ENCODE peak calls at places on chromosomes 7 and 10, in five cellular contexts. O is pancreas, D is A549, A is GM10248, K is fibroblast of mammary gland. S is an unnamed sample.

GRCh38 chr7:80288175-80289122 is 153.8 kb downstream of the GNAI1 start:
- DNase-seq in O (no peak), D (no peak), A (no peak), K (peak; percentile 68), S (no peak)

GRCh38 chr7:33900501-33900900 is 4.8 kb upstream of the BMPER start:
- DNase-seq in O (no peak), D (no peak), A (no peak), K (peak; percentile 42), S (no peak)

GRCh38 chr10:61765176-61766087 is 102.7 kb downstream of the CABCOCO1 start:
- DNase-seq in O (no peak), D (no peak), A (no peak), K (no peak), S (no peak)

GRCh38 chr7:24979470-24979862 is 512 bp downstream of the OSBPL3 start:
- DNase-seq in O (peak; percentile 67), D (peak; percentile 63), A (peak; percentile 75), K (peak; percentile 63), S (peak; percentile 81)

GRCh38 chr10:114470956-114471905 is 66.9 kb upstream of the AFAP1L2 start:
- DNase-seq in O (peak; percentile 63), D (peak; percentile 58), A (peak; percentile 71), K (peak; percentile 75), S (peak; percentile 74)

GRCh38 chr7:144834516-144835165 is 1.2 kb downstream of the TPK1 start:
- DNase-seq in O (peak; percentile 51), D (no peak), A (peak; percentile 60), K (peak; percentile 41), S (peak; percentile 61)

GRCh38 chr7:131723926-131724325 is 167.5 kb upstream of the PODXL start:
- DNase-seq in O (no peak), D (peak; percentile 15), A (no peak), K (peak; percentile 2), S (no peak)

GRCh38 chr7:47327698-47328391 is 254.1 kb downstream of the TNS3 start:
- DNase-seq in O (peak; percentile 59), D (no peak), A (no peak), K (peak; percentile 75), S (no peak)

GRCh38 chr7:5036446-5036845 is 9.2 kb upstream of the RBAK start:
- DNase-seq in O (no peak), D (no peak), A (no peak), K (no peak), S (no peak)

GRCh38 chr7:94161476-94161875 is 157.3 kb upstream of the BET1 start:
- DNase-seq in O (no peak), D (no peak), A (no peak), K (no peak), S (no peak)

GRCh38 chr10:75015440-75015839 is 96.0 kb upstream of the SAMD8 start:
- DNase-seq in O (no peak), D (no peak), A (no peak), K (no peak), S (no peak)

GRCh38 chr10:36765777-36766176 is 359.6 kb upstream of the ANKRD30A start:
- DNase-seq in O (no peak), D (no peak), A (no peak), K (peak; percentile 17), S (no peak)

GRCh38 chr7:12785473-12785872 is 98.0 kb downstream of the ARL4A start:
- DNase-seq in O (no peak), D (no peak), A (no peak), K (no peak), S (no peak)

GRCh38 chr7:5035276-5035675 is 10.4 kb upstream of the RBAK start:
- DNase-seq in O (no peak), D (no peak), A (no peak), K (no peak), S (no peak)

GRCh38 chr10:18298256-18298655 is 158.0 kb downstream of the CACNB2 start:
- DNase-seq in O (no peak), D (no peak), A (no peak), K (no peak), S (no peak)

GRCh38 chr7:70052691-70053090 is 454.4 kb downstream of the AUTS2 start:
- DNase-seq in O (no peak), D (no peak), A (no peak), K (peak; percentile 33), S (no peak)

GRCh38 chr7:150362989-150363769 is 5.4 kb upstream of the REPIN1 start:
- DNase-seq in O (no peak), D (no peak), A (no peak), K (no peak), S (no peak)

GRCh38 chr10:14056545-14057332 is 274.0 kb downstream of the FRMD4A start:
- DNase-seq in O (no peak), D (no peak), A (no peak), K (peak; percentile 84), S (no peak)

GRCh38 chr10:73248259-73248724 is 1.2 kb upstream of the DNAJC9 start:
- DNase-seq in O (no peak), D (no peak), A (no peak), K (peak; percentile 41), S (no peak)

GRCh38 chr7:100400656-100401055 is 27.4 kb downstream of the PILRA start:
- DNase-seq in O (no peak), D (no peak), A (no peak), K (no peak), S (no peak)

GRCh38 chr7:35492451-35493175 is 202.3 kb downstream of the HERPUD2 start:
- DNase-seq in O (no peak), D (no peak), A (no peak), K (no peak), S (no peak)

GRCh38 chr10:1377756-1378397 is 321.7 kb downstream of the WDR37 start:
- DNase-seq in O (no peak), D (no peak), A (no peak), K (no peak), S (no peak)

GRCh38 chr10:1380075-1380793 is 324.0 kb downstream of the WDR37 start:
- DNase-seq in O (no peak), D (no peak), A (no peak), K (no peak), S (no peak)

GRCh38 chr10:1378473-1378872 is 322.3 kb downstream of the WDR37 start:
- DNase-seq in O (no peak), D (no peak), A (no peak), K (no peak), S (no peak)

GRCh38 chr10:1381339-1381738 is 325.2 kb downstream of the WDR37 start:
- DNase-seq in O (no peak), D (no peak), A (no peak), K (no peak), S (no peak)

DNA sequence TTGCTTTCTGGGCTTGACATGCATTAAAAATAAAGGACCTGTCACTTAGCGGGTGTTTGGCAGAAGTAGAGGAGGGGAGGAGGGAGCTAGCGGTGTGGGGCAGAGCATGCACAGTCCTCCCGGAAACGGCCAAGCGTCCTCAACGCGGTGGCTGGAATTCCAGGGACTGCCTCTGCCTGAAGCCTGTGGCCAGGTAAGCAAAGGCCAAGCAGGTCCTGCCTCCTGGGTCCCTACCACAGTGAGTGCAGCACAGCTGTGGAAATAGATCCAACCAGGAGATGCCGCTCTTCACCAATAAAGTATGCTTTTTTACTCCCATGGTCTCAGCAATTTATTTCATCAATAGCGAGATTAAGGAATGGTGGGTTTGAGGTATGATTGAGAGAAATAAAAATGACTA is 323.4 kb downstream of the WDR37 start:
- DNase-seq in O (no peak), D (no peak), A (no peak), K (no peak), S (no peak)
- TF ChIP-seq CTCF in O (no peak), D (no peak), A (no peak), K (no peak), S (no peak)

DNA sequence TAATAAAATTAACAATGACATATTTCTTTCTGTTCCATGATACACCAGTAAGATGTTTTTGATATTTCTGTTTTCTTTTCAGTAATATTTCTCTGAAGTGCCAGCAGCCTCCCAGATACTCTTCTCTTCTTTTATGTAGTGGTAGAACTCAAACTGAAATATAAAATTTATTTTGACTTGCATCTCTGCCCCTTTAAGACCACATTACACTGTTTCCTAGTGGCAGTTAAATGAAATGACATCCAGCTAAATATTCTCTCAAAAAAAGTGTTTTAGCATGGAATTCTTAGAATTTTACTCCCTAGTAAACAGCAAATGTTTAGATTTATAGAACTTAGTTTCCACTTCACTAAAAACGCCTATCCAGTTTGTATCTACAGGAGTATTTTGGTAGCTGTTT is 237.2 kb upstream of the MTPN start:
- DNase-seq in O (no peak), D (no peak), A (no peak), K (no peak), S (no peak)
- TF ChIP-seq CTCF in O (no peak), D (no peak), A (no peak), K (no peak), S (no peak)

DNA sequence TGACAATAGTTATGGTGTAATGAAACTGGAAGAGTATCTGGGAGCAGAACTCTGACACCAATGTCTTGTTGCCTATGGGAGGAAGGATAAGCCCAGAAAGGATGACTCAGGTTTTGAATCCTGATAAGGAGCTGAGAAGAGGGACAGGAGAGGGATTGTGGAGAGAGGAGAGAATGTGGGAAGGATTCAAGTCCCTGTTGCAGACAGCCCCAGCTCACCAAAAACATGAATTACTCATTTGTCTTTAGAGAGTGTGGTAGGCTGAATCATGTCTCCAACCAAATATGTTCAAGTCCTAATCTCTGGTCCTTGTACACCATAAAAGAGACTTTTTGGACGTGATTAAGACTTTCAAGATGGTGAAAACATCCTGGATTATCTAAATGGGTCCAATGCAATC is 206.9 kb upstream of the PHYHIPL start:
- DNase-seq in O (no peak), D (no peak), A (no peak), K (peak; percentile 26), S (no peak)
- TF ChIP-seq CTCF in O (no peak), D (no peak), A (no peak), K (no peak), S (no peak)

DNA sequence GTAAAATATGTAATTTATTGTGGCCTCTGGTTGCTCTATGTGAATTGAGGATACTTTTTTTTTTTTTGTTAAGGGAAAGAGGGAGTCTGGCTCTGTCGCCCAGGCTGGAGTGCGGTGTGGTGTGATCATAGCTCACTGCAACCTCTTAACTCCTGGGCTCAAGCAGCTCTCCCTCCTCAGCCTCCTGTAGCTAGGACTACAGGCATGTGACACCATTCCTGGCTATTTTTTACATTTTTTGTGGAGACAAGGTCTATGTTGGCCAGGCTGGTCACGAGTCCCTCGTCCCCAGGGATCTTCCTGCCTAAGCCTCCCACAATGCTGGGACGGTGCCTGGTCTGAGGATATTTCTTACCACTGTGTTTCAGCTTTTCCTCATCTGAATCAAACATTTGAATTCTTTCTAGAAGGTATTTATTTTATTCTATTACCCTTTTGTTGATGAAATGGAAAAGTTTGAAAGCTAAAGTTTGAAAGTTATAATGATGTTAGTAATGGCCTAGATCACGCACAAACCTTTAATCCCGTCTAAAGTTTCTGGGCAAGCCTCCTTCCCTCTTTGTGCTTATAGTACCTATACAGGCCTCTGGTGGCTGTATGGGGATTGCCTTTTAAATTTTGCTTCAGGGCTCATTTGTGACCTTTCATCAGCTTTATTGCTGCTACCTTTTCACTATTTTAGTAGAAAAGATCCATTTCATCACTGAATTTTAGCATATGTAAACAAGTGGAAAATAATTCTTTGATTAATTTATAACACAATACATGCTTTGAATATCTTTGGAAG is 2.0 kb downstream of the IFRD1 start:
- DNase-seq in O (peak; percentile 35), D (peak; percentile 21), A (peak; percentile 28), K (peak; percentile 67), S (peak; percentile 34)
- TF ChIP-seq CTCF in O (no peak), D (no peak), A (no peak), K (peak; percentile 28), S (peak; percentile 3)

DNA sequence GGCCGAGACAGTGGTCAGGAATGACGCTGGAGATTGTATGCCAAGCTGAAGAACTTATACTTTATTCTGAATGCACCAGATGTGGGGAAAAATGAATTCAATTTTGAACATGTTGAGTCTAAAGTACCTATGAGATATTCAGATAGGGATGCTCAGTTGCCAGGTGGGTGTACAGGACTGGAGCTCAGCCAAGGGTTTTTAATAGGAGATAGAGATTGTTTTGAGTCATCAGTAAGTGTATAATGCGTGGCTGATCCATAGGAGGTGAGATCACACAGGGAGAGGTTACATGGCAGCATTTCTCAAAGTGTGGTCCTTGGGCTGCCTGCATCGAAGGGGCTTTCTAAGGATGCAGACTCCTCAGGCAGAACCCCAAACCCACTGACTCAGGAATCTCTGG is 6.8 kb upstream of the HIPK2 start:
- DNase-seq in O (no peak), D (no peak), A (no peak), K (no peak), S (no peak)
- TF ChIP-seq CTCF in O (no peak), D (no peak), A (no peak), K (no peak), S (no peak)